ENCODE peak calls at places on chromosome 20, in seven cellular contexts. G is right lobe of liver, Y is neural progenitor cell, N is GM23248, S is SK-N-SH, I is mammary epithelial cell, T is ovary. A is an unnamed sample. For H3K4me1 and H3K36me3, the result is how much of the 10 kb centered on the place peaks cover.

GRCh38 chr20:63693079-63693974 is 3.1 kb upstream of the TNFRSF6B start:
- DNase-seq in G (no peak), I (no peak), T (no peak), S (no peak), Y (no peak), N (no peak), A (no peak)

GRCh38 chr20:58135441-58136170 is 92.8 kb downstream of the ANKRD60 start:
- DNase-seq in N (peak), S (no peak), Y (no peak), I (peak), T (no peak), G (no peak), A (no peak)

GRCh38 chr20:64152906-64153305 is 11.3 kb upstream of the MYT1 start:
- DNase-seq in I (no peak), S (no peak), T (no peak), G (no peak), Y (no peak), N (no peak), A (no peak)

GRCh38 chr20:1998715-1999114 is 4.9 kb upstream of the PDYN start:
- DNase-seq in Y (no peak), I (no peak), N (no peak), S (no peak), G (no peak), T (no peak), A (no peak)

GRCh38 chr20:47720636-47721427 is 64.4 kb downstream of the SULF2 start:
- DNase-seq in T (no peak), S (no peak), I (no peak), Y (no peak), G (no peak), N (no peak), A (no peak)

GRCh38 chr20:51500311-51500710 is 42.2 kb downstream of the NFATC2 start:
- DNase-seq in S (no peak), Y (no peak), G (no peak), T (no peak), N (peak), I (peak), A (no peak)

GRCh38 chr20:8545212-8545611 is 413.1 kb downstream of the PLCB1 start:
- DNase-seq in Y (no peak), G (no peak), N (peak), I (no peak), T (no peak), S (no peak), A (no peak)

GRCh38 chr20:59583428-59584277 is 20.7 kb upstream of the PHACTR3 start:
- DNase-seq in G (no peak), Y (no peak), S (no peak), N (peak), I (no peak), T (peak), A (no peak)

GRCh38 chr20:45545754-45546453 is 1.3 kb downstream of the EPPIN start:
- DNase-seq in N (peak), I (peak), T (no peak), S (peak), G (no peak), Y (peak), A (no peak)

GRCh38 chr20:63362426-63363009 is 1.4 kb upstream of the CHRNA4 start:
- DNase-seq in G (no peak), I (no peak), N (no peak), Y (no peak), T (no peak), S (no peak), A (no peak)

GRCh38 chr20:38196592-38196991 is 31.5 kb upstream of the TGM2 start:
- DNase-seq in Y (no peak), G (peak), N (peak), T (peak), S (no peak), I (no peak), A (no peak)

GRCh38 chr20:24673678-24674570 is 204.5 kb downstream of the SYNDIG1 start:
- DNase-seq in I (peak), S (no peak), Y (no peak), T (no peak), G (no peak), N (peak), A (no peak)

GRCh38 chr20:63532449-63532971 is 4.7 kb downstream of the PTK6 start:
- DNase-seq in I (no peak), Y (peak), T (no peak), N (no peak), G (no peak), S (peak), A (no peak)

GRCh38 chr20:51935003-51935358 is 132.7 kb upstream of the SALL4 start:
- DNase-seq in G (no peak), I (no peak), Y (no peak), T (no peak), S (no peak), N (no peak), A (no peak)

GRCh38 chr20:58194176-58194796 is 34.2 kb downstream of the ANKRD60 start:
- DNase-seq in S (no peak), G (no peak), Y (no peak), T (no peak), I (no peak), N (peak), A (no peak)

GRCh38 chr20:23514848-23515247 is 23.9 kb downstream of the CST8 start:
- DNase-seq in S (no peak), T (no peak), Y (no peak), G (no peak), I (no peak), N (no peak), A (no peak)

GRCh38 chr20:25317351-25318075 is 69.6 kb downstream of the PYGB start:
- DNase-seq in S (no peak), T (peak), Y (no peak), G (no peak), N (no peak), I (no peak), A (no peak)

GRCh38 chr20:21583486-21584168 is 69.8 kb upstream of the NKX2-2 start:
- DNase-seq in I (no peak), Y (no peak), N (no peak), G (no peak), S (no peak), T (no peak), A (no peak)

GRCh38 chr20:37969949-37970855 is 63.1 kb downstream of the TTI1 start:
- DNase-seq in G (no peak), S (no peak), I (peak), N (peak), Y (no peak), T (no peak), A (no peak)

GRCh38 chr20:2871111-2871465 is 2.2 kb upstream of the PTPRA start:
- DNase-seq in G (no peak), S (no peak), T (no peak), Y (no peak), I (peak), N (peak), A (no peak)

GRCh38 chr20:20366896-20367680 is 816 bp upstream of the INSM1 start:
- DNase-seq in Y (peak), I (no peak), N (peak), T (no peak), G (no peak), S (peak), A (no peak)

GRCh38 chr20:61435823-61436220 is 183.8 kb downstream of the CDH4 start:
- DNase-seq in N (no peak), T (no peak), S (no peak), I (no peak), Y (no peak), G (no peak), A (no peak)

GRCh38 chr20:54475334-54476287 is at the start of gene DOK5:
- DNase-seq in T (no peak), Y (peak), N (peak), G (no peak), S (peak), I (peak), A (no peak)

GRCh38 chr20:37911262-37911661 is 8.3 kb downstream of the VSTM2L start:
- DNase-seq in Y (no peak), S (no peak), G (no peak), N (no peak), T (no peak), I (no peak), A (no peak)

GRCh38 chr20:53859684-53860083 is 210.7 kb downstream of the BCAS1 start:
- DNase-seq in S (no peak), T (no peak), I (no peak), Y (no peak), G (peak), N (peak), A (no peak)

GRCh38 chr20:7195704-7196103 is 428.2 kb downstream of the BMP2 start:
- DNase-seq in T (no peak), G (no peak), Y (no peak), N (peak), S (no peak), I (peak), A (no peak)

GRCh38 chr20:25313608-25314007 is 65.7 kb downstream of the PYGB start:
- DNase-seq in I (no peak), S (no peak), Y (no peak), T (no peak), G (no peak), N (no peak), A (no peak)

GRCh38 chr20:5844063-5844681 is 94.0 kb downstream of the SHLD1 start:
- DNase-seq in T (no peak), Y (no peak), G (no peak), I (peak), S (no peak), N (peak), A (peak)

GRCh38 chr20:45987108-45987780 is 15.2 kb upstream of the ZNF335 start:
- DNase-seq in G (peak), T (peak), S (peak), Y (peak), I (peak), N (peak), A (peak)

GRCh38 chr20:15487030-15487429 is 1086.2 kb downstream of the KIF16B start:
- DNase-seq in T (no peak), I (no peak), N (peak), Y (no peak), G (no peak), S (no peak), A (no peak)

GRCh38 chr20:62303327-62304226 is 780 bp downstream of the ADRM1 start:
- DNase-seq in S (no peak), I (peak), T (no peak), Y (peak), G (peak), N (peak), A (peak)

GRCh38 chr20:32115196-32115767 is 5.8 kb downstream of the TM9SF4 start:
- DNase-seq in I (no peak), Y (no peak), T (no peak), S (no peak), G (no peak), N (no peak), A (no peak)

GRCh38 chr20:2817891-2818595 is 1.9 kb downstream of the TMEM239 start:
- DNase-seq in Y (no peak), G (no peak), S (peak), T (no peak), I (no peak), N (no peak), A (no peak)

GRCh38 chr20:43022568-43022967 is 167.1 kb downstream of the PTPRT start:
- DNase-seq in Y (no peak), N (no peak), S (no peak), T (no peak), I (no peak), G (no peak), A (peak)

GRCh38 chr20:33925867-33926266 is 67.8 kb upstream of the RALY start:
- DNase-seq in S (no peak), Y (no peak), G (no peak), N (peak), T (no peak), I (no peak), A (no peak)

GRCh38 chr20:17431621-17432364 is 99.4 kb downstream of the BFSP1 start:
- DNase-seq in I (peak), S (peak), Y (peak), G (peak), N (peak), T (peak), A (peak)
- H3K4me3 ChIP-seq in I (no peak), S (no peak), Y (no peak), G (no peak), N (no peak), T (no peak), A (no peak)

GRCh38 chr20:36859700-36860330 is 16.1 kb upstream of the TLDC2 start:
- DNase-seq in T (no peak), N (no peak), S (no peak), Y (no peak), G (no peak), I (no peak), A (no peak)
- H3K4me1 ChIP-seq in T (under half), N (under half), S (under half), Y (under half), G (under half), I (half or more), A (under half)

GRCh38 chr20:35473684-35474083 is 18.3 kb downstream of the CEP250 start:
- DNase-seq in I (no peak), T (no peak), Y (no peak), N (no peak), G (no peak), S (no peak), A (no peak)
- H3K36me3 ChIP-seq in I (under half), T (under half), Y (under half), N (half or more), G (under half), S (half or more), A (half or more)

GRCh38 chr20:36497856-36498255 is 43.5 kb upstream of the MYL9 start:
- DNase-seq in T (no peak), Y (peak), G (no peak), I (no peak), S (no peak), N (no peak), A (no peak)
- H3K4me3 ChIP-seq in T (no peak), Y (no peak), G (no peak), I (no peak), S (no peak), N (no peak), A (no peak)

DNA sequence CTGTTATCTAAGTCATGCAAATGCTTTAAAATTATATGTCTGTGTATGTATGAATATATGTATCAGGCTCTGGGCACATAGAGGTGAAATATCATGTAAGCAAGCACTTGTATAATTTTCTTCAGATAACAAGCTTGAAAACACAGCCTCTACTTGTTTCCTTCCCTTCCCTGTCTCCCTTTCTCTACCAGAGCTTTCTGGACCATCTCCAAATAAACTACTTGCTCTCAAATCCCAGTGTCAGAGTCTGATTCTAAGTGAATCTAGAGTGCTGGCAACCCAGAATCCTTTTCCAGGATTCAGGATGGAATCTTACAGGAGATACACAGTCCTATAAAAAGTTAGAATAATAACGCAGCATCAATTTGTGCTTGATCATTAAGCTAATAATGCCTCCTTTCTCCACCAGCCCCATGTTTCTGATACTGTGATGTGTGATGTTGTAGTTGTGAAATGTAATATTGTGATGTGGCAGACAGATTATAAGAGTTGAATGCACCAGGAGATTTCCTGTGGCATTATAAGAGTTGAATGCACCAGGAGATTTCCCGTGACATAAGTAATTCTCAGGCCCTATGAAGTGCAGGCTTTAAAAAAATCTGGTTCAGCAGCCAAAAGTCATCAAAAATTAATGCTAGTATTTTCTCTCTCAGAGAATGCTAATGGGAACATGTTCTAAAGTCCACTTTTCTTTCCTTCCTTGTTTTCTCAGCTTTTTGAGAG is 89.6 kb downstream of the PCSK2 start:
- DNase-seq in S (no peak), N (no peak), G (no peak), I (no peak), T (no peak), Y (no peak), A (no peak)
- H3K4me1 ChIP-seq in S (under half), N (under half), G (under half), I (under half), T (under half), Y (under half), A (under half)

GRCh38 chr20:49942303-49942702 is 6.1 kb downstream of the RNF114 start:
- DNase-seq in S (no peak), T (no peak), Y (no peak), I (no peak), G (no peak), N (no peak), A (no peak)

GRCh38 chr20:49945701-49946477 is 9.7 kb downstream of the RNF114 start:
- DNase-seq in I (no peak), N (no peak), S (no peak), Y (no peak), G (no peak), T (no peak), A (no peak)

GRCh38 chr20:49945306-49945700 is 9.1 kb downstream of the RNF114 start:
- DNase-seq in N (no peak), T (no peak), I (no peak), Y (no peak), G (no peak), S (no peak), A (no peak)

GRCh38 chr20:49941456-49941855 is 5.3 kb downstream of the RNF114 start:
- DNase-seq in S (no peak), Y (no peak), I (no peak), T (no peak), G (no peak), N (no peak), A (no peak)

DNA sequence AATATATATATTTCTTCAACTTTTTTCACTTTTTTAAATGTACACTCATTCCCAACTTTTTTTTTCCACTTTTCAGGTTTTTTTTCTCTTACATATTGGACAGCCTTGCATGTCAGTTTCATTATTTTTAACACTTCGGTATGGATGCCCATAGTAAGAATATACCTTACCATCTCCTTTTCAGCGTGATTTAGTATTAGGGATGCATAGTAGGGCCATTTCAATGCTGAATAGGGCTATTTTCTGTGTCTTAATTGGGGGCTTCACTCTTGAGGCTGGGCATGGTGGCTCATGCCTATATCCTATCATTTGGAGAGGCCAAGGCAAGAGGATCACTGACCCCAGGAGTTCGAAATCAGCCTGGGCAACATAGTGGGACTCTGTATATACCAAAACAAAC is 6.7 kb downstream of the RNF114 start:
- DNase-seq in T (no peak), N (no peak), I (no peak), G (no peak), Y (no peak), S (no peak), A (no peak)
- H3K36me3 ChIP-seq in T (under half), N (under half), I (under half), G (under half), Y (under half), S (under half), A (half or more)

GRCh38 chr20:41774291-41774690 is 156.1 kb upstream of the CHD6 start:
- DNase-seq in S (no peak), G (no peak), T (no peak), I (no peak), N (no peak), Y (no peak), A (no peak)

GRCh38 chr20:41769650-41770049 is 151.5 kb upstream of the CHD6 start:
- DNase-seq in Y (peak), S (no peak), G (no peak), T (no peak), N (no peak), I (no peak), A (no peak)

DNA sequence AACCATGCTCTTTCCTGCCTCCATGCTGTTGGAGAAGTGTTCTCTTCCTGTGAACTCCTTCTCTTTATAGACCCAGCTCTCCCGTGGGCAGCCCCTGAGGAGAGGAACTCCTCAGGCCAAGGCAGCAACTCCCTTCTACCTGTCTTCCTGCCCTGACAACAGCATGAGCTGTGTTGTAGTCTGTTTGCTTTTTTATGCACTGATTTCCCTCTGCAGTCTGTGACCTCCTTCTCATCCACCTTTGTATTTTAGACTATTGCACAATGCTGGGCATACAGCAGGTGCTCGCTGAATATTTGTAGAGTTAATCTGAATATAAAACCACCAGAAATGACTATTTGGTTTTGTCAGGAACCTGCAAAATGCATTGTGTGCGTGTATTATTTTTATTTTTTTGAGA is 152.2 kb upstream of the CHD6 start:
- DNase-seq in Y (no peak), T (no peak), N (no peak), I (no peak), S (no peak), G (no peak), A (no peak)
- H3K4me3 ChIP-seq in Y (no peak), T (no peak), N (no peak), I (no peak), S (no peak), G (no peak), A (no peak)

GRCh38 chr20:845967-846893 is 12.7 kb downstream of the FAM110A start:
- DNase-seq in I (no peak), T (no peak), N (no peak), Y (no peak), S (no peak), G (no peak), A (peak)

GRCh38 chr20:845226-845868 is 11.8 kb downstream of the FAM110A start:
- DNase-seq in G (no peak), S (no peak), T (no peak), I (no peak), Y (peak), N (no peak), A (no peak)

GRCh38 chr20:844473-845225 is 11.1 kb downstream of the FAM110A start:
- DNase-seq in G (peak), N (peak), S (peak), Y (peak), I (peak), T (peak), A (peak)

GRCh38 chr20:846894-847278 is 13.4 kb downstream of the FAM110A start:
- DNase-seq in T (no peak), S (no peak), N (no peak), G (no peak), Y (no peak), I (no peak), A (peak)

GRCh38 chr20:848218-848617 is 14.7 kb downstream of the FAM110A start:
- DNase-seq in Y (peak), T (no peak), S (no peak), I (no peak), N (no peak), G (no peak), A (peak)
- H3K4me1 ChIP-seq in Y (under half), T (under half), S (under half), I (under half), N (under half), G (under half), A (under half)

A was measured in SJCRH30.